ENCODE peak calls at places on chromosomes 7 and 10, in nine cellular contexts. J is K562, X is GM23248, O is PC-9, V is endothelial cell of umbilical vein, I is fibroblast of lung, S is H1, Z is PC-3, U is MM.1S. M is an unnamed sample.

GRCh38 chr7:43954524-43955228 is 28.4 kb downstream of the UBE2D4 start:
- DNase-seq in J (peak; percentile 63), X (peak; percentile 77), O (peak; percentile 70), V (peak; percentile 54), I (peak; percentile 66), S (peak; percentile 25), Z (peak; percentile 69), U (peak; percentile 71), M (peak; percentile 57)

GRCh38 chr10:130427216-130427722 is 291.1 kb downstream of the GLRX3 start:
- DNase-seq in J (no peak), X (no peak), O (no peak), V (no peak), I (no peak), S (no peak), Z (no peak), U (no peak), M (no peak)

GRCh38 chr10:96998329-96998888 is 166.3 kb downstream of the LCOR start:
- DNase-seq in J (peak; percentile 18), X (peak; percentile 44), O (no peak), V (peak; percentile 3), I (peak; percentile 84), S (no peak), Z (peak; percentile 31), U (no peak), M (peak; percentile 75)

GRCh38 chr7:42671627-42672026 is 240.2 kb downstream of the C7orf25 start:
- DNase-seq in J (no peak), X (peak; percentile 85), O (no peak), V (no peak), I (peak; percentile 80), S (no peak), Z (peak; percentile 55), U (no peak), M (no peak)

GRCh38 chr10:131641231-131641630 is 259.6 kb upstream of the PPP2R2D start:
- DNase-seq in J (no peak), X (no peak), O (no peak), V (no peak), I (no peak), S (no peak), Z (no peak), U (peak; percentile 61), M (peak; percentile 87)

GRCh38 chr7:26046878-26047277 is 105.1 kb upstream of the NFE2L3 start:
- DNase-seq in J (no peak), X (no peak), O (no peak), V (no peak), I (no peak), S (no peak), Z (no peak), U (no peak), M (no peak)

GRCh38 chr10:77333610-77334340 is 303.8 kb downstream of the KCNMA1 start:
- DNase-seq in J (no peak), X (peak; percentile 20), O (no peak), V (no peak), I (peak; percentile 70), S (no peak), Z (no peak), U (no peak), M (peak; percentile 66)

GRCh38 chr10:42971251-42971599 is 105.6 kb upstream of the RET start:
- DNase-seq in J (no peak), X (no peak), O (no peak), V (no peak), I (no peak), S (no peak), Z (no peak), U (no peak), M (no peak)

GRCh38 chr7:83640731-83641533 is 8.0 kb downstream of the SEMA3E start:
- DNase-seq in J (no peak), X (no peak), O (no peak), V (no peak), I (no peak), S (no peak), Z (no peak), U (peak; percentile 51), M (no peak)

GRCh38 chr10:104318810-104319684 is 19.2 kb downstream of the ITPRIP start:
- DNase-seq in J (no peak), X (no peak), O (no peak), V (no peak), I (peak; percentile 96), S (no peak), Z (no peak), U (no peak), M (peak; percentile 30)

GRCh38 chr7:93231264-93231663 is 902 bp upstream of the VPS50 start:
- DNase-seq in J (no peak), X (peak; percentile 15), O (peak; percentile 54), V (no peak), I (no peak), S (no peak), Z (peak; percentile 36), U (peak; percentile 7), M (no peak)

GRCh38 chr7:44712012-44712411 is 36.6 kb upstream of the ZMIZ2 start:
- DNase-seq in J (peak; percentile 59), X (no peak), O (peak; percentile 97), V (no peak), I (no peak), S (no peak), Z (peak; percentile 46), U (no peak), M (peak; percentile 50)

GRCh38 chr7:130593033-130593432 is 75.5 kb downstream of the COPG2 start:
- DNase-seq in J (no peak), X (no peak), O (no peak), V (no peak), I (peak; percentile 2), S (no peak), Z (peak; percentile 4), U (no peak), M (no peak)

DNA sequence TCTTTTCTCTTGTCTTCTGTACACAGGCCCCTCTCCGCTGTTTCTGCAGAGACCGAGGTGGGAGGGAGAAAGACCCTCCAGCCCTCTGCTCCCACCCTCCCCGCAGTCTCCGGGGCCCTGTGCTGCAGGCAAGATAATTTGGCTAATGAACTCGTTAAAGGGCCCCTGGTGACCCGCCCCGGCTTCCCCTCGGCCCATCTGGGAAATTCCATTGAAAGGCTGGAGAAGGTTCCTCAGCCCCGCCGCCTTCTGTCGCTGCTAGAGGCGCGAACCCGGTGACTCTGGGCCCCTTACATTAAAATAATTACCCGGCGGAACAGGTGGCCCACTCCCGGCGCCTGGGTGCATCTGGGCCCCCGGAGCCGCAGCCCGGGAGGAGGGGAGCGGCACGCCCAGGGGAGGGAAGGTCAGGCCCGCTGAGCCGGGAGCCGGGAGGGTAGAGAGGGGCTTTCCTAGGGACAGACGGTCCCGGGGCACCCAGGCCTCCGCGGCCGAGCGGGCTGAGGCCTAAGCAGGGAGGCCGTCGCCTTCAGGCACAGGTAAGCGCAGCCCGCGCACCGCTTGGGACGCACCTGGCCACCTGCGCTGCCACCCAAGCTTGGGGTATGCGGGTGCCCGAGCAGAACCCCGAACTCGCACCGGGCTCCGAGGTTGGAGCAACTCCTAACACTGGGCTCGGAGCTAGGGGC is 7.3 kb upstream of the MNX1 start:
- DNase-seq in J (no peak), X (no peak), O (no peak), V (no peak), I (no peak), S (no peak), Z (no peak), U (no peak), M (no peak)
- TF ChIP-seq EZH2 in J (no peak), X (peak; percentile 2), O (no peak), V (no peak), I (no peak), S (no peak), Z (no peak), U (no peak), M (peak; percentile 69)

DNA sequence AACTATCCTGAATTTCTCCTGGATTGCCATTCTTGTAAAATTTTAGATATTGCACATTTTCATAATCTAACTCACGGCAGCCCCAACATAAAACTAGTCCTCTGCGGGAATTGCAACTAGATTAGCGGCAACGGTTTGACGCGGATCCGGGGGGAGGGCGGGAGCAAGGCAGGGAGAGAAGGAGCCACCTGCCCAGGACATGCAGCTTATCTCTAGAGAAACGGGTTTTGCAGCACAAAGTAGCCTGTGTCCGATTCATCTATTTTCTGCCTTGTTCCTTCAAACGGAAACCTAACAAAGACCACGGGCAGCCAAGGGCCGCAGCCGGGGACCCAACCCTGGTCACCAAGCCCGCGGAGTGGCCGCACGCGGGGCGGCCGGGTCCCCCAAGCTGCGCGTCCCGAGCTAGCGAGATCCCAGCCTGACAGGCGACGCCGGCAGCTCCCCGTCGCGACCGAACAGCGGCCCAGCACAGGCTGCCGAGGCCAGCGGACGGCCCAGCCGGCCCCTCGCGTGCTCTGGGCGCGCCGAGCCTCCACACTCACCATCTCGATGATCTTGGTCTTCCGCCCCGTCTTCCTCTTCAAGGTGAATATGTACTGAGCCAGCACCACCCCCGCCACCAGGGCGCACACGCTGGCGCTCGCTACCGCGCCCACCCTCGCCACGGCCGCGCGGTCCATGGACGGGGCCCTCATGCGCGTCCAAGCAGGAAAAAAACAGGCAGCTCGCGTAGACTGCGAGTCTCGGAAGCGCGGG is at the start of gene NT5C3A:
- DNase-seq in J (peak; percentile 53), X (peak; percentile 68), O (peak; percentile 47), V (peak; percentile 48), I (peak; percentile 24), S (no peak), Z (peak; percentile 35), U (peak; percentile 48), M (peak; percentile 63)
- TF ChIP-seq EZH2 in J (no peak), X (no peak), O (no peak), V (no peak), I (no peak), S (no peak), Z (no peak), U (no peak), M (no peak)

DNA sequence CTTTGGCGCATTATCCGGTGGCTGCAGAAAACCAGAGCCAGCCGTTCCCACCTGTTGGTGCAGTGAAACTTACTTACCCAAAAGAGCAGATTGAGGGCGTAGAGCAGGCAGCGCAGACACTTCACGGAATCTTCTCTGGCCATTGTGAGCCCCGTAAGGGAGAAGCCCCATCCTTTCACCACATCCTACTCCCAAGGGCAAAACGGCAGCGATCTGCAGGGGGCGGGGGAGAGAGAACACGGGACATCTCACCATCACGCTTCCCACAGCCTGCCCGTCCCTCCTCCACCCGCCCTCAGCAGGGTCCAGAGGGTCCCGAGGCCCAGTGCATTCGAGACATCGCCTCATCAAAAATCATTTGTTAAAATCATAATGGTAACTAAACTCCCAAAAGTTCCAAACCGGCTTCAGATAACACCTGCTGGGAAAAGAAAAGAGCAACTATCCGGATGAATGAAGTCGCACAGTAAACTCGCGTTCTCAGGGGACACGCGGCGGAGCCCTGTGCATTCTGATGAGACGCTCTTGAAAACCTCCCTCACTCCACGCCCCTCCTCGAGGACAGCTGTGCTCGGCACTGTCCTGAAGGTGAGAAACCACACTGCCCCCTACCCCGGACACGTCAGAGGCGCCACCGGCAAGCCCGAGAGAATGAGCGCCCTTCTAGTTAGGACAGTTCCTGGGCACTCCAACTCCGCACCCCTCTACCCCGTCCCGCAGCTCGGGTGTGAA is 1.2 kb downstream of the TSPAN12 start:
- DNase-seq in J (peak; percentile 52), X (peak; percentile 47), O (no peak), V (peak; percentile 51), I (peak; percentile 21), S (no peak), Z (peak; percentile 50), U (peak; percentile 55), M (peak; percentile 63)
- TF ChIP-seq EZH2 in J (peak; percentile 34), X (no peak), O (no peak), V (no peak), I (no peak), S (no peak), Z (no peak), U (no peak), M (no peak)

DNA sequence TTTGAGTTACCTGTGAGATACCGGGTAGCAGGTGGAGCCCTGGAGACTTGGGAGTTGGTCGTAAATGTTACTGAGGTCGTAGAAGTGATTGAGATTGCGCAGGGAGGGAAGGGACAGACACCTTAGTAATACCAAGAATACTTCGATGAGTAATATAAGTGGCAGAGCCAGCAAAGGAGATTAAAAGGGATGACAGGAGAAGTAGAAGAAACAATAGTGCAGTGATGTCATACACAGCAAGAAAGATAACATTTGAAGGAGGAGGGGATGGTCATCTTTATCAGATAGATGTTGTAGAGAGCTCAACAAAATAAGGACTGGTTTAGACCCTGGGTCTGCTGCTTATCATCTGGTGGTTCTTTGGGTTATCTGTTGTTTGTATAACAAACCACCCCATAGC is 5.0 kb downstream of the BCCIP start:
- DNase-seq in J (no peak), X (no peak), O (no peak), V (no peak), I (no peak), S (no peak), Z (no peak), U (no peak), M (no peak)
- TF ChIP-seq EZH2 in J (no peak), X (no peak), O (no peak), V (no peak), I (no peak), S (no peak), Z (no peak), U (no peak), M (no peak)